ENCODE peak calls at places on chromosomes 5 and 9, in ten cellular contexts. One of them, this sample, is unnamed.

GRCh38 chr5:54553659-54554207 is 36.2 kb downstream of the SNX18 start:
- DNase-seq in astrocyte: no peak
- DNase-seq in heart right ventricle: no peak
- DNase-seq in BJ: no peak
- DNase-seq in CD4-positive, alpha-beta T cell: no peak
- DNase-seq in RWPE1: no peak
- DNase-seq in lower lobe of right lung: no peak
- DNase-seq in cardiac fibroblast: no peak
- DNase-seq in GM12865: no peak
- DNase-seq in type B pancreatic cell: no peak
- DNase-seq in this sample: no peak

GRCh38 chr9:130208600-130209347 is 36.6 kb downstream of the NCS1 start:
- DNase-seq in RWPE1: no peak
- DNase-seq in type B pancreatic cell: no peak
- DNase-seq in BJ: no peak
- DNase-seq in cardiac fibroblast: peak
- DNase-seq in CD4-positive, alpha-beta T cell: no peak
- DNase-seq in lower lobe of right lung: no peak
- DNase-seq in astrocyte: no peak
- DNase-seq in heart right ventricle: no peak
- DNase-seq in GM12865: no peak
- DNase-seq in this sample: no peak

GRCh38 chr5:38121420-38121819 is 136.9 kb upstream of the EGFLAM start:
- DNase-seq in cardiac fibroblast: no peak
- DNase-seq in astrocyte: no peak
- DNase-seq in GM12865: peak
- DNase-seq in heart right ventricle: no peak
- DNase-seq in BJ: no peak
- DNase-seq in type B pancreatic cell: no peak
- DNase-seq in RWPE1: no peak
- DNase-seq in CD4-positive, alpha-beta T cell: no peak
- DNase-seq in lower lobe of right lung: no peak
- DNase-seq in this sample: no peak

GRCh38 chr5:1510631-1511030 is 13.1 kb downstream of the LPCAT1 start:
- DNase-seq in CD4-positive, alpha-beta T cell: peak
- DNase-seq in cardiac fibroblast: no peak
- DNase-seq in astrocyte: no peak
- DNase-seq in lower lobe of right lung: no peak
- DNase-seq in type B pancreatic cell: peak
- DNase-seq in GM12865: no peak
- DNase-seq in RWPE1: no peak
- DNase-seq in heart right ventricle: peak
- DNase-seq in BJ: no peak
- DNase-seq in this sample: peak

GRCh38 chr9:17611921-17612320 is 33.1 kb downstream of the SH3GL2 start:
- DNase-seq in lower lobe of right lung: no peak
- DNase-seq in RWPE1: no peak
- DNase-seq in heart right ventricle: no peak
- DNase-seq in BJ: no peak
- DNase-seq in GM12865: no peak
- DNase-seq in type B pancreatic cell: no peak
- DNase-seq in cardiac fibroblast: no peak
- DNase-seq in astrocyte: no peak
- DNase-seq in CD4-positive, alpha-beta T cell: no peak
- DNase-seq in this sample: no peak

GRCh38 chr5:115510145-115510640 is 34.4 kb downstream of the FEM1C start:
- DNase-seq in BJ: no peak
- DNase-seq in CD4-positive, alpha-beta T cell: no peak
- DNase-seq in GM12865: no peak
- DNase-seq in type B pancreatic cell: no peak
- DNase-seq in heart right ventricle: no peak
- DNase-seq in cardiac fibroblast: no peak
- DNase-seq in astrocyte: no peak
- DNase-seq in lower lobe of right lung: no peak
- DNase-seq in RWPE1: no peak
- DNase-seq in this sample: no peak

GRCh38 chr9:87338075-87338989 is 159.3 kb upstream of the DAPK1 start:
- DNase-seq in GM12865: no peak
- DNase-seq in cardiac fibroblast: no peak
- DNase-seq in RWPE1: no peak
- DNase-seq in type B pancreatic cell: no peak
- DNase-seq in CD4-positive, alpha-beta T cell: no peak
- DNase-seq in astrocyte: no peak
- DNase-seq in lower lobe of right lung: no peak
- DNase-seq in heart right ventricle: no peak
- DNase-seq in BJ: no peak
- DNase-seq in this sample: no peak

GRCh38 chr5:178373711-178374110 is 141.1 kb upstream of the PHYKPL start:
- DNase-seq in astrocyte: no peak
- DNase-seq in GM12865: no peak
- DNase-seq in type B pancreatic cell: no peak
- DNase-seq in cardiac fibroblast: no peak
- DNase-seq in CD4-positive, alpha-beta T cell: no peak
- DNase-seq in BJ: no peak
- DNase-seq in lower lobe of right lung: no peak
- DNase-seq in RWPE1: no peak
- DNase-seq in heart right ventricle: no peak
- DNase-seq in this sample: no peak

GRCh38 chr5:124746916-124747769 is 704 bp upstream of the ZNF608 start:
- DNase-seq in BJ: no peak
- DNase-seq in GM12865: peak
- DNase-seq in type B pancreatic cell: peak
- DNase-seq in CD4-positive, alpha-beta T cell: no peak
- DNase-seq in heart right ventricle: peak
- DNase-seq in astrocyte: peak
- DNase-seq in lower lobe of right lung: peak
- DNase-seq in RWPE1: peak
- DNase-seq in cardiac fibroblast: peak
- DNase-seq in this sample: no peak

GRCh38 chr5:15002791-15003190 is 131.2 kb upstream of the ANKH start:
- DNase-seq in type B pancreatic cell: no peak
- DNase-seq in GM12865: no peak
- DNase-seq in cardiac fibroblast: no peak
- DNase-seq in RWPE1: no peak
- DNase-seq in CD4-positive, alpha-beta T cell: no peak
- DNase-seq in astrocyte: no peak
- DNase-seq in lower lobe of right lung: no peak
- DNase-seq in heart right ventricle: no peak
- DNase-seq in BJ: no peak
- DNase-seq in this sample: no peak

GRCh38 chr9:135167839-135168378 is 80.4 kb downstream of the OLFM1 start:
- DNase-seq in astrocyte: no peak
- DNase-seq in CD4-positive, alpha-beta T cell: no peak
- DNase-seq in heart right ventricle: no peak
- DNase-seq in BJ: no peak
- DNase-seq in type B pancreatic cell: no peak
- DNase-seq in lower lobe of right lung: no peak
- DNase-seq in cardiac fibroblast: no peak
- DNase-seq in GM12865: no peak
- DNase-seq in RWPE1: no peak
- DNase-seq in this sample: no peak

GRCh38 chr9:72872718-72873117 is 80.1 kb downstream of the ALDH1A1 start:
- DNase-seq in CD4-positive, alpha-beta T cell: no peak
- DNase-seq in heart right ventricle: no peak
- DNase-seq in cardiac fibroblast: no peak
- DNase-seq in RWPE1: no peak
- DNase-seq in GM12865: no peak
- DNase-seq in lower lobe of right lung: no peak
- DNase-seq in astrocyte: no peak
- DNase-seq in BJ: no peak
- DNase-seq in type B pancreatic cell: no peak
- DNase-seq in this sample: no peak

GRCh38 chr5:126450388-126450787 is 27.2 kb downstream of the GRAMD2B start:
- DNase-seq in lower lobe of right lung: no peak
- DNase-seq in cardiac fibroblast: peak
- DNase-seq in GM12865: peak
- DNase-seq in heart right ventricle: no peak
- DNase-seq in RWPE1: no peak
- DNase-seq in BJ: no peak
- DNase-seq in CD4-positive, alpha-beta T cell: peak
- DNase-seq in astrocyte: no peak
- DNase-seq in type B pancreatic cell: no peak
- DNase-seq in this sample: no peak

GRCh38 chr5:78886650-78887230 is 98.4 kb downstream of the ARSB start:
- DNase-seq in CD4-positive, alpha-beta T cell: no peak
- DNase-seq in lower lobe of right lung: no peak
- DNase-seq in BJ: no peak
- DNase-seq in type B pancreatic cell: no peak
- DNase-seq in heart right ventricle: no peak
- DNase-seq in astrocyte: no peak
- DNase-seq in cardiac fibroblast: peak
- DNase-seq in RWPE1: peak
- DNase-seq in GM12865: peak
- DNase-seq in this sample: no peak

GRCh38 chr5:69444127-69444754 is 29.3 kb downstream of the MARVELD2 start:
- DNase-seq in heart right ventricle: no peak
- DNase-seq in CD4-positive, alpha-beta T cell: no peak
- DNase-seq in cardiac fibroblast: no peak
- DNase-seq in lower lobe of right lung: no peak
- DNase-seq in BJ: no peak
- DNase-seq in astrocyte: peak
- DNase-seq in RWPE1: no peak
- DNase-seq in type B pancreatic cell: no peak
- DNase-seq in GM12865: no peak
- DNase-seq in this sample: no peak

GRCh38 chr5:128196791-128197190 is 113.2 kb downstream of the SLC12A2 start:
- DNase-seq in RWPE1: no peak
- DNase-seq in lower lobe of right lung: no peak
- DNase-seq in astrocyte: peak
- DNase-seq in cardiac fibroblast: peak
- DNase-seq in CD4-positive, alpha-beta T cell: no peak
- DNase-seq in BJ: no peak
- DNase-seq in heart right ventricle: no peak
- DNase-seq in GM12865: no peak
- DNase-seq in type B pancreatic cell: no peak
- DNase-seq in this sample: no peak

DNA sequence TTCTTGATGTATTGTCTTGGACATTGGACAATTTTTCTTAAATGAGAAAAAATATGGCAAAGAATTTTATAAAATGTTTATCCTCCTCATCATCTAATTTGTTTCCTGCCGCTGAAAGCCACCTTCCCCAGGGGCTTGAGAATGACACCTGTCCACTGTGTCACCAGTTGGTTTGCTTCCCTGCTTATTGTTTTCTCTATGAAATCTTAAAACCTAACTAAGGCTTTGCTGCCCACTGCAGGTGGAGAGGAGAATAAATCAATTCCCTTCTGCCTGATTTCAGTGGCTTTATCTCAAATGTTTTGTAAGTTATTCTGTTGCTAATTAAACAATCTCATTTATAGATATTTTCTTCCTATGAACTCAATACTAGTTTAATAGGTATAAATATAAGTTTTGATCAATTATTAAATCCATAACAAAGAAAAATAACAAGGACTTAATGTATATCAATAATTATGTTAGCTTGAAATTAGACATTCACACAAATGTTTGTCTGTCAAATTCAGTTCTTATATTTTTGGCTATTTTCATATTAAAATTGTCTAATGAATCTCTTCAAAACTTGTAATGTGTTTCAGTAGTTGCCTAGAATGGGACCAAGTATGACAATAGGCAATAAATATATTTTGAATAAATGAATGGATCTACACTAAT is 822.5 kb downstream of the PTPRD start:
- DNase-seq in type B pancreatic cell: no peak
- DNase-seq in CD4-positive, alpha-beta T cell: no peak
- DNase-seq in cardiac fibroblast: peak
- DNase-seq in RWPE1: peak
- DNase-seq in lower lobe of right lung: no peak
- DNase-seq in heart right ventricle: no peak
- DNase-seq in astrocyte: no peak
- DNase-seq in GM12865: peak
- DNase-seq in BJ: no peak
- DNase-seq in this sample: no peak
- TF ChIP-seq CTCF in type B pancreatic cell: peak
- TF ChIP-seq CTCF in CD4-positive, alpha-beta T cell: peak
- TF ChIP-seq CTCF in cardiac fibroblast: peak
- TF ChIP-seq CTCF in RWPE1: peak
- TF ChIP-seq CTCF in lower lobe of right lung: peak
- TF ChIP-seq CTCF in heart right ventricle: no peak
- TF ChIP-seq CTCF in astrocyte: peak
- TF ChIP-seq CTCF in GM12865: peak
- TF ChIP-seq CTCF in BJ: peak
- TF ChIP-seq CTCF in this sample: no peak

GRCh38 chr9:21027295-21027694 is 4.1 kb downstream of the HACD4 start:
- DNase-seq in cardiac fibroblast: peak
- DNase-seq in astrocyte: peak
- DNase-seq in lower lobe of right lung: no peak
- DNase-seq in GM12865: no peak
- DNase-seq in heart right ventricle: no peak
- DNase-seq in RWPE1: no peak
- DNase-seq in BJ: no peak
- DNase-seq in CD4-positive, alpha-beta T cell: no peak
- DNase-seq in type B pancreatic cell: no peak
- DNase-seq in this sample: no peak
- TF ChIP-seq CTCF in cardiac fibroblast: no peak
- TF ChIP-seq CTCF in astrocyte: no peak
- TF ChIP-seq CTCF in lower lobe of right lung: no peak
- TF ChIP-seq CTCF in GM12865: no peak
- TF ChIP-seq CTCF in heart right ventricle: no peak
- TF ChIP-seq CTCF in RWPE1: no peak
- TF ChIP-seq CTCF in BJ: no peak
- TF ChIP-seq CTCF in CD4-positive, alpha-beta T cell: no peak
- TF ChIP-seq CTCF in type B pancreatic cell: no peak
- TF ChIP-seq CTCF in this sample: no peak

GRCh38 chr9:89978185-89978584 is 373.4 kb downstream of the GADD45G start:
- DNase-seq in lower lobe of right lung: no peak
- DNase-seq in type B pancreatic cell: no peak
- DNase-seq in astrocyte: no peak
- DNase-seq in heart right ventricle: no peak
- DNase-seq in BJ: no peak
- DNase-seq in GM12865: no peak
- DNase-seq in RWPE1: peak
- DNase-seq in cardiac fibroblast: no peak
- DNase-seq in CD4-positive, alpha-beta T cell: no peak
- DNase-seq in this sample: no peak
- TF ChIP-seq CTCF in lower lobe of right lung: peak
- TF ChIP-seq CTCF in type B pancreatic cell: peak
- TF ChIP-seq CTCF in astrocyte: peak
- TF ChIP-seq CTCF in heart right ventricle: no peak
- TF ChIP-seq CTCF in BJ: no peak
- TF ChIP-seq CTCF in GM12865: no peak
- TF ChIP-seq CTCF in RWPE1: no peak
- TF ChIP-seq CTCF in cardiac fibroblast: no peak
- TF ChIP-seq CTCF in CD4-positive, alpha-beta T cell: no peak
- TF ChIP-seq CTCF in this sample: peak

DNA sequence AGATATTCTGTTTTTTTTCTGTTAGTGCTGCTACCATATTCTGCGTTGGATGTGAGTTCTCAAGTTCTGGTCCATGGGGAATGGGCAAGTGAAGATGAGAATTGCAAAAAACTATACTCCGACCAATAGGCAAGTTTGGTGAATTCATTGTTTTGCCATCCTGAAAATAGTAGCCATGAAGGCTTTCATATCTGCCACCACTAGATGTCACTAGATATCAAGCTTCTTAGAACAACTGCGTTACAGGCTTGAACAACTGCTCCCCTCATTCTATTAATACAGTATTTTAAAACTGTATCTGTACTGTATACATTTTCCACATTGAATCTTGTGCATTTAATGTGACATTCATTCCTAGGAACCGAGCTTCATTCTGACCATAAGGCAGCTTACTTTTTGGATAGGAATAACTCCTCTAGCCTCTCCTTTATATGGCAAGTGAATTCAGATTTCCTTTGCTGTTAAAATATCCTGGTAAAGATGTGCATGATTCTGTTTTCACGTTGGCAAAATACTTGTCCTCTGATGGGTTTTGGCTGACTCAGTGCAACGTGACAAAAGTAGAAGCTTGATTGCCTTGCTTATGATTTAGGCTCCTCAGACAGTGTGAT is 163.7 kb downstream of the SREK1 start:
- DNase-seq in lower lobe of right lung: no peak
- DNase-seq in heart right ventricle: no peak
- DNase-seq in BJ: peak
- DNase-seq in cardiac fibroblast: peak
- DNase-seq in RWPE1: peak
- DNase-seq in CD4-positive, alpha-beta T cell: no peak
- DNase-seq in GM12865: peak
- DNase-seq in type B pancreatic cell: no peak
- DNase-seq in astrocyte: peak
- DNase-seq in this sample: no peak
- TF ChIP-seq CTCF in lower lobe of right lung: peak
- TF ChIP-seq CTCF in heart right ventricle: peak
- TF ChIP-seq CTCF in BJ: peak
- TF ChIP-seq CTCF in cardiac fibroblast: peak
- TF ChIP-seq CTCF in RWPE1: peak
- TF ChIP-seq CTCF in CD4-positive, alpha-beta T cell: peak
- TF ChIP-seq CTCF in GM12865: peak
- TF ChIP-seq CTCF in type B pancreatic cell: peak
- TF ChIP-seq CTCF in astrocyte: peak
- TF ChIP-seq CTCF in this sample: peak